ENCODE peak calls at places on chromosomes 6 and 20, in four cellular contexts. I is ovary, X is cardiac muscle cell, W is heart left ventricle. E is an unnamed sample.
A peak's percentile ranks its signal among the peaks of the same experiment; 100 is the strongest.

GRCh38 chr6:47852727-47853126 is 70.9 kb downstream of the OPN5 start:
- DNase-seq in I (no peak), X (no peak), W (no peak), E (no peak)

GRCh38 chr20:62652051-62652893 is 10.0 kb downstream of the SLCO4A1 start:
- DNase-seq in I (peak; percentile 94), X (peak; percentile 24), W (peak; percentile 94), E (peak; percentile 96)

GRCh38 chr6:100105138-100105537 is 111.1 kb upstream of the MCHR2 start:
- DNase-seq in I (no peak), X (no peak), W (no peak), E (no peak)

GRCh38 chr6:89205819-89206218 is 11.3 kb downstream of the GABRR1 start:
- DNase-seq in I (no peak), X (no peak), W (no peak), E (no peak)

GRCh38 chr20:20073851-20074252 is 21.5 kb downstream of the CFAP61 start:
- DNase-seq in I (no peak), X (no peak), W (no peak), E (no peak)

GRCh38 chr6:26158581-26159416 is 71.6 kb downstream of the HFE start:
- DNase-seq in I (peak; percentile 62), X (peak; percentile 30), W (peak; percentile 75), E (peak; percentile 80)

GRCh38 chr6:89599727-89600126 is 38.8 kb downstream of the LYRM2 start:
- DNase-seq in I (no peak), X (peak; percentile 45), W (peak; percentile 62), E (no peak)

GRCh38 chr20:63284083-63284440 is 8.9 kb upstream of the COL20A1 start:
- DNase-seq in I (no peak), X (no peak), W (no peak), E (no peak)

GRCh38 chr6:22250486-22250885 is 46.4 kb downstream of the PRL start:
- DNase-seq in I (no peak), X (no peak), W (no peak), E (no peak)

DNA sequence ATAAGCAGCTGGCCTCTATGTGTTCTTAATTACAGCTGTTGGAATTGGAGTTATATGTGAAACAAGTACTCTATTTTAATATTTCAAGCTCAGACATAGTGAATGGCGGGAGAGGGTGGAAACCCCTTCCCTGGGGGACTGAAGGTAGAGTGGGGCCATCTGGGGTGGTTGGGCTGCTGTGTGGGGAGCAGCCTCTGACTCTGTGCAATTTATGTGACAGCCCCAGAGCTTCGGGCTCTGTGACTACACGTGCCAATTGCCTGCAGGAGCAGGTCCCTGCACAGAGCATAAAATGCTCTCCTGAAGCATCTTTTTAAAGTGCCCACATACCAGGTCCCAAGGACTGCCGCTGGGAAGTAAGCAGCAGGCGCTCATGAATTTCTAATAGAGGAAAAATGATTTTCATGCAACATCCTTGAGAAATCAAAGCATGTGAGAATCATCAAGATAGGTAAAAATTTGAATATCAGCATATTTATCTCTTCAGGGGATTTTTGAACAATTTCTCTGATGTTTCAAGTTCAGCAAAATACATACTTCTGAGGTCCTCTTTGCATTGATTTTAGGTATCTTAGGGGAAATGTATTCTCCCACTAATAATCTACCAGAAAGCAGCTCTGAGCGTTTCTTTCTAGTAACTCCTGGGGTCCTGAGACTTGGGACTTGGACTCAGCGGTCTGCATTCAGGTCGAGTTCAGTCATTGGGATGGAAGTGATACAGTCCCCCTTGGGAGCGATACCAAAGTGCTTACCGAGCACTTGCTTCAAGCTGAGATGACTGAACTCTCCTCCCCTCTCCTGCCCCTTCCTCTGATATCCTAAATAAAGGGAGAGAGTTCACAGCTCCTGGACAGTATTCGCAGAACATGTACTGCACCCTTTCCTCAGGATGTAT is 40.0 kb downstream of the ALDH8A1 start:
- DNase-seq in I (no peak), X (no peak), W (no peak), E (no peak)
- H3K4me3 ChIP-seq in I (no peak overlapping the region), X (no peak overlapping the region), W (no peak overlapping the region), E (no peak overlapping the region)

GRCh38 chr6:159601211-159601610 is 91.8 kb downstream of the SOD2 start:
- DNase-seq in I (no peak), X (no peak), W (no peak), E (no peak)
- TF ChIP-seq CTCF in I (no peak), X (no peak), W (no peak), E (no peak)

GRCh38 chr6:18042536-18043145 is 55.2 kb upstream of the KIF13A start:
- DNase-seq in I (no peak), X (no peak), W (no peak), E (no peak)

GRCh38 chr6:18044108-18044783 is 56.8 kb upstream of the KIF13A start:
- DNase-seq in I (no peak), X (peak; percentile 43), W (no peak), E (no peak)

GRCh38 chr6:18045507-18045906 is 58.1 kb upstream of the KIF13A start:
- DNase-seq in I (no peak), X (no peak), W (no peak), E (no peak)

GRCh38 chr6:18048953-18049630 is 61.7 kb upstream of the KIF13A start:
- DNase-seq in I (no peak), X (no peak), W (no peak), E (no peak)

GRCh38 chr6:18047406-18047805 is 60.0 kb upstream of the KIF13A start:
- DNase-seq in I (no peak), X (no peak), W (no peak), E (no peak)
- H3K27ac ChIP-seq in I (no peak overlapping the region), X (no peak overlapping the region), W (no peak overlapping the region), E (no peak overlapping the region)

DNA sequence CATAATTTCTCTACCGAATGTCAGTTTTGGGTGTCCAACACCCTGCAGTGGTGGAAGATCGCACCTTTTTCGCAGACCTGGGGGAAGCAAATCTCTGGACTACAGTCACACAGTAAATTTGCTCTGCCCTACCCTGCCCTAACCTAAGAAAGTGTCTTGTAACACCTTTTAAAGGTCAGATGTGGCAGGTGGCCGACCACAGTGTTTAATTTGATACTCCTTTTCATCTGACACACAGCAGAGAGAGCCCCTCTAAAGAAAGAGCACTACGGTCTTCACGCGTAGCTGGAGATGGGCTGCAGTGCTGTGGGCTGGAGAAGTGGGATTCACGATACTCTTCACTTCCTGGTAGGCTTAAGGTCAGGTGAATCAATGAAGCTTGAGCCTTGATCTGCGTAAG is 109.9 kb downstream of the TMEM242 start:
- DNase-seq in I (no peak), X (no peak), W (no peak), E (no peak)
- H3K4me3 ChIP-seq in I (no peak overlapping the region), X (no peak overlapping the region), W (no peak overlapping the region), E (no peak overlapping the region)

E was measured in coronary artery.